ENCODE peak calls at places on chromosomes 2 and 18, in nine cellular contexts. A, P, H, M, V, F, S, N and O are unnamed samples.
A peak's percentile ranks its signal among the peaks of the same experiment; 100 is the strongest.

GRCh38 chr2:112026509-112026908 is 28.6 kb upstream of the TMEM87B start:
- DNase-seq in A (no peak), P (no peak), H (no peak), M (no peak), V (no peak), F (no peak), S (no peak), N (no peak), O (no peak)

GRCh38 chr18:7512326-7512725 is 54.8 kb upstream of the PTPRM start:
- DNase-seq in A (no peak), P (no peak), H (no peak), M (no peak), V (no peak), F (no peak), S (no peak), N (no peak), O (no peak)

GRCh38 chr18:14974576-14974975 is 226.6 kb downstream of the ANKRD30B start:
- DNase-seq in A (no peak), P (peak; percentile 72), H (no peak), M (no peak), V (no peak), F (no peak), S (no peak), N (no peak), O (no peak)

GRCh38 chr2:240377366-240377765 is 58.1 kb upstream of the GPC1 start:
- DNase-seq in A (no peak), P (no peak), H (no peak), M (no peak), V (no peak), F (no peak), S (no peak), N (no peak), O (no peak)

GRCh38 chr2:28588231-28588725 is 92.4 kb downstream of the PLB1 start:
- DNase-seq in A (no peak), P (no peak), H (no peak), M (no peak), V (no peak), F (no peak), S (no peak), N (no peak), O (no peak)

GRCh38 chr2:98806266-98806697 is 75.3 kb upstream of the MGAT4A start:
- DNase-seq in A (no peak), P (peak; percentile 98), H (no peak), M (no peak), V (no peak), F (no peak), S (no peak), N (no peak), O (no peak)

GRCh38 chr2:9768388-9768787 is 74.9 kb upstream of the TAF1B start:
- DNase-seq in A (peak; percentile 91), P (no peak), H (no peak), M (no peak), V (peak; percentile 67), F (no peak), S (peak; percentile 74), N (no peak), O (no peak)

GRCh38 chr2:64681479-64681967 is 27.8 kb upstream of the SERTAD2 start:
- DNase-seq in A (no peak), P (no peak), H (no peak), M (no peak), V (no peak), F (no peak), S (no peak), N (no peak), O (no peak)

GRCh38 chr2:236177967-236178909 is 10.1 kb upstream of the GBX2 start:
- DNase-seq in A (peak; percentile 85), P (peak; percentile 52), H (peak; percentile 71), M (peak; percentile 18), V (peak; percentile 92), F (no peak), S (peak; percentile 89), N (no peak), O (no peak)

GRCh38 chr2:19559596-19560240 is 201.3 kb upstream of the OSR1 start:
- DNase-seq in A (no peak), P (no peak), H (no peak), M (no peak), V (no peak), F (no peak), S (no peak), N (no peak), O (no peak)

GRCh38 chr2:231512222-231512621 is 18.0 kb downstream of the NMUR1 start:
- DNase-seq in A (no peak), P (no peak), H (no peak), M (no peak), V (no peak), F (no peak), S (peak; percentile 38), N (no peak), O (no peak)

DNA sequence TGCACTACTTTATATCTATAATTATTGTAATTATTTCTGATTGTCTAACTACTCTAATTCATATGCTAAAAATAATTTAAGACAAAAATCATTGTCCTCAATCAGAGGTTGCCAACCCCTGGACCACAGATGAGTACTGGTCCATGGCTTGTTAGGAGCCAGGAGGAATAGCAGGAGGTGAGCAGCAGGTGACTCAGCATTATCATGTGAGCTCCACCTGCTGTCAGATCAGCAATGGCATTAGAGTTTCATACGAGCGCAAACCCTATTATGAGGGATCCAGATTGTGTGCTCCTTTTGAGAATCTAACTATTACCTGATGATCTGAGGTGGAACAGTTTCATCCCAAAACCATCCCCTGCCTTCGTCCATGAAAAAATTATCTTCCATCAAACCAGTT is 1434.4 kb downstream of the LRP1B start:
- DNase-seq in A (peak; percentile 28), P (no peak), H (no peak), M (no peak), V (no peak), F (no peak), S (no peak), N (no peak), O (no peak)
- TF ChIP-seq CTCF in A (peak; percentile 59), P (no peak), H (no peak), M (no peak), V (no peak), F (no peak), S (no peak), N (no peak), O (no peak)

GRCh38 chr18:72910045-72910444 is 42.3 kb upstream of the NETO1 start:
- DNase-seq in A (no peak), P (no peak), H (no peak), M (no peak), V (no peak), F (no peak), S (no peak), N (no peak), O (no peak)
- TF ChIP-seq CTCF in A (no peak), P (no peak), H (no peak), M (no peak), V (no peak), F (no peak), S (no peak), N (no peak), O (no peak)

GRCh38 chr2:151827564-151828142 is 568 bp downstream of the ARL5A start:
- DNase-seq in A (peak; percentile 66), P (peak; percentile 39), H (no peak), M (peak; percentile 19), V (peak; percentile 18), F (no peak), S (peak; percentile 45), N (no peak), O (no peak)

GRCh38 chr2:151828143-151828889 is at the start of gene ARL5A:
- DNase-seq in A (peak; percentile 95), P (peak; percentile 93), H (peak; percentile 92), M (peak; percentile 94), V (peak; percentile 95), F (peak; percentile 79), S (peak; percentile 96), N (peak; percentile 58), O (peak; percentile 89)

GRCh38 chr2:151828890-151829324 is 686 bp upstream of the ARL5A start:
- DNase-seq in A (peak; percentile 18), P (no peak), H (no peak), M (no peak), V (no peak), F (no peak), S (no peak), N (no peak), O (no peak)

GRCh38 chr2:151833984-151834383 is 5.8 kb upstream of the ARL5A start:
- DNase-seq in A (no peak), P (no peak), H (no peak), M (no peak), V (no peak), F (no peak), S (no peak), N (no peak), O (no peak)

DNA sequence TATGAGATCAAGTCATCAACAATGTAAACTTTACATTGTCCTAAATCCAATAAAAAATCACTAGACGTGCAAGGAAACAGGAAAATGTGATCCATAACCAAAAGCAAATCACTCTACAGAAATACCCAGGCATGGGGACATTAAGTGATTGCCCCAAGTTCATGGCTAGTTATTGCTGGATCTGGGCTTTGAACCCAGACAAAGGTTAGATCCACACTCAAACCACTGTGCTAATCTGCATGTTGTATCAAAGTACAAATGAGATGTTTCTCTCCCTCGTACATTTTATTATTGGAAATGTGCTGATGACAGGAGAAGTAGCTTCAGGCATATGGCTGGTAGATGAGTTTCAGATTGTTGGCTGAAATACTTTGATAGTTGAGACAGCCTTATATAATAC is 2.7 kb upstream of the ARL5A start:
- DNase-seq in A (no peak), P (no peak), H (no peak), M (no peak), V (no peak), F (no peak), S (no peak), N (no peak), O (no peak)
- TF ChIP-seq CTCF in A (no peak), P (no peak), H (no peak), M (no peak), V (no peak), F (no peak), S (no peak), N (no peak), O (no peak)

GRCh38 chr2:70468898-70469297 is 84.7 kb downstream of the TGFA start:
- DNase-seq in A (no peak), P (no peak), H (no peak), M (no peak), V (no peak), F (no peak), S (no peak), N (no peak), O (no peak)

GRCh38 chr2:70471129-70471528 is 82.5 kb downstream of the TGFA start:
- DNase-seq in A (no peak), P (no peak), H (no peak), M (no peak), V (no peak), F (no peak), S (no peak), N (no peak), O (no peak)

GRCh38 chr2:70469961-70470360 is 83.7 kb downstream of the TGFA start:
- DNase-seq in A (no peak), P (no peak), H (no peak), M (no peak), V (no peak), F (no peak), S (no peak), N (no peak), O (no peak)

GRCh38 chr2:70467831-70468810 is 85.5 kb downstream of the TGFA start:
- DNase-seq in A (no peak), P (no peak), H (no peak), M (no peak), V (no peak), F (no peak), S (no peak), N (no peak), O (no peak)

DNA sequence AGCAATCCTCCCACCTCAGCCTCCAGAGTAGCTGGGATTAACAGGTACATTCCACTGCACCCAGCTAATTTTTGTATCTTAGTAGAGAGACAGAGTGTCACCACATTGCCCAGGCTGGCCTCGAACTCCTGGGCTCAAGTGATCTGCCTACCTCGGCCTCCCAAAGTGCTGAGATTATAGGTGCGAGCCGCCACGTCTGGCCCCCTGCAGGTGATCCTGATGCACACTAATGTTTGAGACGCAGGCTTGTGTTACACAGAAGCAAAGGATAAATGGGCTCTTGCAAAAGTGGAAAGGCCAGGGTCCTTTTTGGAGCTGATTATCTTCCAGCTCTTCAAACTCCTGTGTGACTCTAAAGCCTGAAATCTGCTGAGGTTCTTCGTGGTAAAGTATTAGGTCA is 84.2 kb downstream of the TGFA start:
- DNase-seq in A (peak; percentile 40), P (no peak), H (no peak), M (no peak), V (no peak), F (no peak), S (no peak), N (no peak), O (no peak)
- TF ChIP-seq CTCF in A (peak; percentile 13), P (no peak), H (no peak), M (no peak), V (no peak), F (no peak), S (no peak), N (no peak), O (no peak)